ENCODE peak calls at places on chromosomes 7 and 10, in eight cellular contexts. One of them, this sample, is unnamed.
A peak's percentile ranks its signal among the peaks of the same experiment; 100 is the strongest.

GRCh38 chr7:90736968-90737939 is 141.1 kb downstream of the CDK14 start:
- DNase-seq in upper lobe of right lung: no peak
- DNase-seq in A673: peak; percentile 54
- DNase-seq in fibroblast of lung: no peak
- DNase-seq in heart right ventricle: no peak
- DNase-seq in endothelial cell of umbilical vein: no peak
- DNase-seq in left ventricle myocardium inferior: no peak
- DNase-seq in lower lobe of right lung: no peak
- DNase-seq in this sample: no peak

GRCh38 chr10:9850415-9850814 is 1167.3 kb upstream of the CELF2 start:
- DNase-seq in heart right ventricle: no peak
- DNase-seq in fibroblast of lung: no peak
- DNase-seq in upper lobe of right lung: no peak
- DNase-seq in endothelial cell of umbilical vein: no peak
- DNase-seq in lower lobe of right lung: no peak
- DNase-seq in left ventricle myocardium inferior: no peak
- DNase-seq in A673: no peak
- DNase-seq in this sample: no peak

GRCh38 chr7:115831371-115831770 is 199.2 kb downstream of the TFEC start:
- DNase-seq in left ventricle myocardium inferior: no peak
- DNase-seq in lower lobe of right lung: no peak
- DNase-seq in heart right ventricle: no peak
- DNase-seq in A673: no peak
- DNase-seq in upper lobe of right lung: no peak
- DNase-seq in endothelial cell of umbilical vein: no peak
- DNase-seq in fibroblast of lung: no peak
- DNase-seq in this sample: no peak

GRCh38 chr7:13179775-13180448 is 492.5 kb downstream of the ARL4A start:
- DNase-seq in fibroblast of lung: peak; percentile 11
- DNase-seq in upper lobe of right lung: no peak
- DNase-seq in lower lobe of right lung: no peak
- DNase-seq in heart right ventricle: no peak
- DNase-seq in endothelial cell of umbilical vein: no peak
- DNase-seq in left ventricle myocardium inferior: no peak
- DNase-seq in A673: peak; percentile 11
- DNase-seq in this sample: no peak

GRCh38 chr10:23192741-23193434 is 776 bp downstream of the PTF1A start:
- DNase-seq in heart right ventricle: no peak
- DNase-seq in left ventricle myocardium inferior: no peak
- DNase-seq in lower lobe of right lung: no peak
- DNase-seq in fibroblast of lung: no peak
- DNase-seq in A673: peak; percentile 57
- DNase-seq in upper lobe of right lung: no peak
- DNase-seq in endothelial cell of umbilical vein: no peak
- DNase-seq in this sample: no peak

GRCh38 chr7:99407849-99408346 is 499 bp downstream of the PDAP1 start:
- DNase-seq in lower lobe of right lung: no peak
- DNase-seq in left ventricle myocardium inferior: peak; percentile 39
- DNase-seq in endothelial cell of umbilical vein: peak; percentile 77
- DNase-seq in upper lobe of right lung: no peak
- DNase-seq in fibroblast of lung: peak; percentile 86
- DNase-seq in heart right ventricle: peak; percentile 37
- DNase-seq in A673: peak; percentile 37
- DNase-seq in this sample: peak; percentile 78

GRCh38 chr7:135193615-135194081 is 17.7 kb downstream of the WDR91 start:
- DNase-seq in lower lobe of right lung: no peak
- DNase-seq in A673: no peak
- DNase-seq in left ventricle myocardium inferior: no peak
- DNase-seq in fibroblast of lung: peak; percentile 98
- DNase-seq in upper lobe of right lung: no peak
- DNase-seq in endothelial cell of umbilical vein: no peak
- DNase-seq in heart right ventricle: no peak
- DNase-seq in this sample: no peak

GRCh38 chr7:101018271-101019167 is 1.4 kb upstream of the MUC17 start:
- DNase-seq in A673: no peak
- DNase-seq in left ventricle myocardium inferior: no peak
- DNase-seq in endothelial cell of umbilical vein: no peak
- DNase-seq in upper lobe of right lung: no peak
- DNase-seq in fibroblast of lung: no peak
- DNase-seq in lower lobe of right lung: no peak
- DNase-seq in heart right ventricle: no peak
- DNase-seq in this sample: no peak

GRCh38 chr7:38671901-38672559 is 40.9 kb upstream of the AMPH start:
- DNase-seq in endothelial cell of umbilical vein: no peak
- DNase-seq in upper lobe of right lung: no peak
- DNase-seq in left ventricle myocardium inferior: no peak
- DNase-seq in lower lobe of right lung: no peak
- DNase-seq in A673: no peak
- DNase-seq in fibroblast of lung: no peak
- DNase-seq in heart right ventricle: no peak
- DNase-seq in this sample: no peak

GRCh38 chr10:96299383-96299782 is 4.9 kb upstream of the DNTT start:
- DNase-seq in endothelial cell of umbilical vein: peak; percentile 11
- DNase-seq in fibroblast of lung: no peak
- DNase-seq in left ventricle myocardium inferior: no peak
- DNase-seq in upper lobe of right lung: no peak
- DNase-seq in heart right ventricle: no peak
- DNase-seq in lower lobe of right lung: no peak
- DNase-seq in A673: no peak
- DNase-seq in this sample: no peak

GRCh38 chr10:110208614-110209398 is 1.4 kb downstream of the MXI1 start:
- DNase-seq in left ventricle myocardium inferior: peak; percentile 36
- DNase-seq in fibroblast of lung: peak; percentile 27
- DNase-seq in upper lobe of right lung: peak; percentile 64
- DNase-seq in endothelial cell of umbilical vein: peak; percentile 10
- DNase-seq in lower lobe of right lung: no peak
- DNase-seq in heart right ventricle: peak; percentile 39
- DNase-seq in A673: peak; percentile 60
- DNase-seq in this sample: peak; percentile 21

GRCh38 chr10:59456199-59456598 is 93.8 kb upstream of the FAM13C start:
- DNase-seq in heart right ventricle: no peak
- DNase-seq in lower lobe of right lung: no peak
- DNase-seq in fibroblast of lung: peak; percentile 4
- DNase-seq in A673: no peak
- DNase-seq in left ventricle myocardium inferior: no peak
- DNase-seq in endothelial cell of umbilical vein: no peak
- DNase-seq in upper lobe of right lung: no peak
- DNase-seq in this sample: no peak

GRCh38 chr10:117000580-117000979 is 4.4 kb downstream of the SHTN1 start:
- DNase-seq in A673: no peak
- DNase-seq in endothelial cell of umbilical vein: no peak
- DNase-seq in lower lobe of right lung: no peak
- DNase-seq in upper lobe of right lung: no peak
- DNase-seq in heart right ventricle: no peak
- DNase-seq in left ventricle myocardium inferior: no peak
- DNase-seq in fibroblast of lung: no peak
- DNase-seq in this sample: no peak

GRCh38 chr10:102508506-102508905 is 4.7 kb downstream of the SUFU start:
- DNase-seq in upper lobe of right lung: no peak
- DNase-seq in endothelial cell of umbilical vein: no peak
- DNase-seq in A673: no peak
- DNase-seq in fibroblast of lung: no peak
- DNase-seq in lower lobe of right lung: no peak
- DNase-seq in heart right ventricle: no peak
- DNase-seq in left ventricle myocardium inferior: no peak
- DNase-seq in this sample: no peak

GRCh38 chr10:122087436-122087835 is 98.5 kb downstream of the TACC2 start:
- DNase-seq in fibroblast of lung: no peak
- DNase-seq in heart right ventricle: no peak
- DNase-seq in upper lobe of right lung: no peak
- DNase-seq in A673: no peak
- DNase-seq in left ventricle myocardium inferior: no peak
- DNase-seq in lower lobe of right lung: no peak
- DNase-seq in endothelial cell of umbilical vein: no peak
- DNase-seq in this sample: no peak

GRCh38 chr10:6228010-6228511 is 25.3 kb downstream of the PFKFB3 start:
- DNase-seq in left ventricle myocardium inferior: no peak
- DNase-seq in endothelial cell of umbilical vein: peak; percentile 53
- DNase-seq in fibroblast of lung: peak; percentile 92
- DNase-seq in heart right ventricle: no peak
- DNase-seq in upper lobe of right lung: no peak
- DNase-seq in lower lobe of right lung: peak; percentile 27
- DNase-seq in A673: no peak
- DNase-seq in this sample: no peak

GRCh38 chr7:103065666-103066065 is 8.9 kb downstream of the FBXL13 start:
- DNase-seq in lower lobe of right lung: no peak
- DNase-seq in fibroblast of lung: peak; percentile 13
- DNase-seq in endothelial cell of umbilical vein: peak; percentile 51
- DNase-seq in A673: peak; percentile 80
- DNase-seq in left ventricle myocardium inferior: no peak
- DNase-seq in heart right ventricle: peak; percentile 21
- DNase-seq in upper lobe of right lung: peak; percentile 70
- DNase-seq in this sample: no peak

GRCh38 chr10:71771821-71772617 is 1.3 kb downstream of the VSIR start:
- DNase-seq in left ventricle myocardium inferior: peak; percentile 72
- DNase-seq in heart right ventricle: peak; percentile 76
- DNase-seq in upper lobe of right lung: no peak
- DNase-seq in endothelial cell of umbilical vein: peak; percentile 32
- DNase-seq in lower lobe of right lung: peak; percentile 63
- DNase-seq in A673: peak; percentile 41
- DNase-seq in fibroblast of lung: peak; percentile 82
- DNase-seq in this sample: peak; percentile 67

GRCh38 chr7:17304926-17305325 is 6.5 kb downstream of the AHR start:
- DNase-seq in upper lobe of right lung: no peak
- DNase-seq in A673: peak; percentile 88
- DNase-seq in endothelial cell of umbilical vein: peak; percentile 94
- DNase-seq in lower lobe of right lung: no peak
- DNase-seq in heart right ventricle: no peak
- DNase-seq in fibroblast of lung: peak; percentile 87
- DNase-seq in left ventricle myocardium inferior: no peak
- DNase-seq in this sample: no peak

GRCh38 chr7:98556288-98556687 is 60.8 kb upstream of the NPTX2 start:
- DNase-seq in endothelial cell of umbilical vein: no peak
- DNase-seq in left ventricle myocardium inferior: no peak
- DNase-seq in A673: no peak
- DNase-seq in fibroblast of lung: no peak
- DNase-seq in upper lobe of right lung: no peak
- DNase-seq in lower lobe of right lung: no peak
- DNase-seq in heart right ventricle: no peak
- DNase-seq in this sample: no peak

GRCh38 chr10:28586176-28586575 is 53.3 kb downstream of the WAC start:
- DNase-seq in left ventricle myocardium inferior: no peak
- DNase-seq in A673: no peak
- DNase-seq in heart right ventricle: no peak
- DNase-seq in endothelial cell of umbilical vein: no peak
- DNase-seq in upper lobe of right lung: no peak
- DNase-seq in lower lobe of right lung: no peak
- DNase-seq in fibroblast of lung: no peak
- DNase-seq in this sample: no peak

GRCh38 chr7:85776691-85777363 is 590.0 kb upstream of the SEMA3D start:
- DNase-seq in lower lobe of right lung: no peak
- DNase-seq in heart right ventricle: no peak
- DNase-seq in upper lobe of right lung: no peak
- DNase-seq in left ventricle myocardium inferior: no peak
- DNase-seq in A673: no peak
- DNase-seq in endothelial cell of umbilical vein: no peak
- DNase-seq in fibroblast of lung: peak; percentile 2
- DNase-seq in this sample: no peak

DNA sequence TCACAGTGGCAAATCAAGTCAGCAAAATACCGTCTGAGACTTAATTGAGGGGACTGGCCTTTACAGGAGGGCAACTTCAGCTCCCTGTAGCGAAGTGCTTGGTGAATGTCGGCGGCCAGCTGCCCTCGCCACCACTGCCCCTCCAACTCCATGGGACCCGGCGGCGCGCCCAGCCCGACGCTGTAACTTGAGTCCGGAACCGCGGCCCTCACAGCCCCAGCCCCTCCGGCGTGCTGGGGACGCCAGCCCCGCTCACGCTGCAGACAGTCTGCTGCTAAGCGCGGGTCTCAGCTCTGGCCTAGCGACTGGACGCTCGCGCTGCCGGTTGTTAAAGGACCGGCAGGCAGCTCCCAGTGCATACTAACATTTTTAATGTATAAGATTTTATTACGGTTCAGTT is 113.4 kb upstream of the NUPR2 start:
- DNase-seq in A673: no peak
- DNase-seq in endothelial cell of umbilical vein: no peak
- DNase-seq in heart right ventricle: no peak
- DNase-seq in fibroblast of lung: no peak
- DNase-seq in left ventricle myocardium inferior: no peak
- DNase-seq in lower lobe of right lung: no peak
- DNase-seq in upper lobe of right lung: no peak
- DNase-seq in this sample: no peak
- H3K27me3 ChIP-seq in A673: no peaks in the 10 kb centered on the region
- H3K27me3 ChIP-seq in endothelial cell of umbilical vein: no peaks in the 10 kb centered on the region
- H3K27me3 ChIP-seq in heart right ventricle: peaks cover 22% of the 10 kb centered on the region
- H3K27me3 ChIP-seq in fibroblast of lung: no peaks in the 10 kb centered on the region
- H3K27me3 ChIP-seq in left ventricle myocardium inferior: peaks cover 52% of the 10 kb centered on the region
- H3K27me3 ChIP-seq in lower lobe of right lung: no peaks in the 10 kb centered on the region
- H3K27me3 ChIP-seq in upper lobe of right lung: no peaks in the 10 kb centered on the region
- H3K27me3 ChIP-seq in this sample: no peaks in the 10 kb centered on the region

GRCh38 chr7:149733131-149733531 is 40.3 kb downstream of the ZNF467 start:
- DNase-seq in left ventricle myocardium inferior: no peak
- DNase-seq in endothelial cell of umbilical vein: no peak
- DNase-seq in upper lobe of right lung: peak; percentile 52
- DNase-seq in fibroblast of lung: no peak
- DNase-seq in A673: no peak
- DNase-seq in lower lobe of right lung: peak; percentile 41
- DNase-seq in heart right ventricle: no peak
- DNase-seq in this sample: no peak
- H3K27me3 ChIP-seq in left ventricle myocardium inferior: no peaks in the 10 kb centered on the region
- H3K27me3 ChIP-seq in endothelial cell of umbilical vein: no peaks in the 10 kb centered on the region
- H3K27me3 ChIP-seq in upper lobe of right lung: peaks cover 12% of the 10 kb centered on the region
- H3K27me3 ChIP-seq in fibroblast of lung: peaks cover 5% of the 10 kb centered on the region
- H3K27me3 ChIP-seq in A673: no peaks in the 10 kb centered on the region
- H3K27me3 ChIP-seq in lower lobe of right lung: peaks cover 15% of the 10 kb centered on the region
- H3K27me3 ChIP-seq in heart right ventricle: peaks cover 4% of the 10 kb centered on the region
- H3K27me3 ChIP-seq in this sample: no peaks in the 10 kb centered on the region

DNA sequence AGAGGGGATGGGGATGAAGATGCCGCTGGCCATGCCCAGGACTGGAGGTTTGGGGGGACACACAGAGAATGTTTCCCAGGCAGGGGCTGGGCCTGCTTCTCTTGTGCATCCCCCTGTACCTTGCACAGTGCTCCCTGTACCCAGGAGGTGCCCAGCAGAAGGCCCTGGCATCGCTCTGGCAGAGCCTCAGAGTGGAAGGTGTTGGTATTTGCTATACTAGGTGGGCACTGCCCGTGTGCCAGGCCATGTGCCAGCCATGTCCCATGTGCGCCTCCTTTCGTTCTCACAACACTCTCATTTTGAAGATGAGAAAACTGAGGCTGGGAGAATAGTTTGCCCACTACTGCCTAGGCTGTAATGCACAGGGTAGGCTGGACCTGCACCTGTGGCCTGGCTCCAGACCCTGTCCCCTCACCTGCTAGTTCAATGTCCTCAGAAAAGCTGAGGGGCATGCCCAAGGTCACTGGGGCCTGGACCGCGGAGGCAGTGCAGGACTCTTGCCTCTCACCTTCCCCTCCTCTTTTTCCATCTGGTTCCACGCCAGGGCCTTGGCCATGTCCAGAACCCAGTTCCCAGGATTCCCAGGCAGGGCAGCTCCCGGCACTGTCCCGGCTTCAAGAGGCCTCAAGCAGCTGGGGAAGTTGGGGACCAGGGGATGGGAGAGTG is 64.7 kb downstream of the GOLGA7B start:
- DNase-seq in lower lobe of right lung: peak; percentile 26
- DNase-seq in left ventricle myocardium inferior: no peak
- DNase-seq in upper lobe of right lung: no peak
- DNase-seq in A673: no peak
- DNase-seq in fibroblast of lung: no peak
- DNase-seq in heart right ventricle: no peak
- DNase-seq in endothelial cell of umbilical vein: no peak
- DNase-seq in this sample: no peak
- H3K27me3 ChIP-seq in lower lobe of right lung: peaks cover 8% of the 10 kb centered on the region
- H3K27me3 ChIP-seq in left ventricle myocardium inferior: peaks cover 5% of the 10 kb centered on the region
- H3K27me3 ChIP-seq in upper lobe of right lung: no peaks in the 10 kb centered on the region
- H3K27me3 ChIP-seq in A673: peaks cover 74% of the 10 kb centered on the region
- H3K27me3 ChIP-seq in fibroblast of lung: peaks cover 3% of the 10 kb centered on the region
- H3K27me3 ChIP-seq in heart right ventricle: peaks cover 7% of the 10 kb centered on the region
- H3K27me3 ChIP-seq in endothelial cell of umbilical vein: no peaks in the 10 kb centered on the region
- H3K27me3 ChIP-seq in this sample: no peaks in the 10 kb centered on the region

GRCh38 chr10:687583-688286 is 1.7 kb downstream of the DIP2C start:
- DNase-seq in endothelial cell of umbilical vein: no peak
- DNase-seq in A673: no peak
- DNase-seq in heart right ventricle: no peak
- DNase-seq in fibroblast of lung: no peak
- DNase-seq in upper lobe of right lung: no peak
- DNase-seq in lower lobe of right lung: no peak
- DNase-seq in left ventricle myocardium inferior: no peak
- DNase-seq in this sample: no peak
- H3K27me3 ChIP-seq in endothelial cell of umbilical vein: no peaks in the 10 kb centered on the region
- H3K27me3 ChIP-seq in A673: no peaks in the 10 kb centered on the region
- H3K27me3 ChIP-seq in heart right ventricle: no peaks in the 10 kb centered on the region
- H3K27me3 ChIP-seq in fibroblast of lung: no peaks in the 10 kb centered on the region
- H3K27me3 ChIP-seq in upper lobe of right lung: no peaks in the 10 kb centered on the region
- H3K27me3 ChIP-seq in lower lobe of right lung: no peaks in the 10 kb centered on the region
- H3K27me3 ChIP-seq in left ventricle myocardium inferior: no peaks in the 10 kb centered on the region
- H3K27me3 ChIP-seq in this sample: no peaks in the 10 kb centered on the region